ENCODE peak calls at places on chromosomes 6 and 20, in four cellular contexts. H is K562, O is HL-60, Q is GM12878. B is an unnamed sample.

GRCh38 chr6:28841290-28841689 is 82.5 kb downstream of the TRIM27 start:
- DNase-seq in H (no peak), O (no peak), Q (no peak), B (no peak)

GRCh38 chr6:150744522-150745260 is 120.8 kb upstream of the MTHFD1L start:
- DNase-seq in H (no peak), O (no peak), Q (no peak), B (no peak)

GRCh38 chr6:89941031-89941775 is 46.9 kb downstream of the GJA10 start:
- DNase-seq in H (no peak), O (no peak), Q (no peak), B (no peak)

GRCh38 chr6:11710968-11711643 is 67.5 kb downstream of the ADTRP start:
- DNase-seq in H (no peak), O (no peak), Q (no peak), B (no peak)

GRCh38 chr20:11919046-11919445 is 1.4 kb downstream of the BTBD3 start:
- DNase-seq in H (no peak), O (no peak), Q (no peak), B (no peak)

GRCh38 chr6:163179061-163179460 is 235.5 kb upstream of the QKI start:
- DNase-seq in H (no peak), O (no peak), Q (no peak), B (no peak)

GRCh38 chr20:38601216-38602184 is at the start of gene ARHGAP40:
- DNase-seq in H (peak; percentile 62), O (no peak), Q (no peak), B (peak; percentile 53)

GRCh38 chr6:41430875-41431274 is 95.5 kb downstream of the NCR2 start:
- DNase-seq in H (no peak), O (no peak), Q (no peak), B (no peak)

GRCh38 chr6:113855500-113856010 is 1.6 kb upstream of the MARCKS start:
- DNase-seq in H (no peak), O (no peak), Q (no peak), B (no peak)

GRCh38 chr6:114862064-114862463 is 519.2 kb upstream of the HS3ST5 start:
- DNase-seq in H (no peak), O (no peak), Q (no peak), B (no peak)

GRCh38 chr6:31558631-31559500 is 11.5 kb downstream of the NFKBIL1 start:
- DNase-seq in H (peak; percentile 73), O (peak; percentile 99), Q (peak; percentile 87), B (peak; percentile 71)

GRCh38 chr6:108760158-108761050 is 87.8 kb upstream of the ARMC2 start:
- DNase-seq in H (no peak), O (peak; percentile 43), Q (no peak), B (no peak)

GRCh38 chr6:47476794-47477496 is 644 bp upstream of the CD2AP start:
- DNase-seq in H (no peak), O (no peak), Q (no peak), B (no peak)

GRCh38 chr6:147158881-147159280 is 45.3 kb upstream of the STXBP5 start:
- DNase-seq in H (no peak), O (peak; percentile 69), Q (no peak), B (no peak)

GRCh38 chr6:37077459-37078296 is 72.2 kb downstream of the FGD2 start:
- DNase-seq in H (no peak), O (no peak), Q (no peak), B (no peak)

GRCh38 chr20:50304501-50304856 is 113.8 kb downstream of the CEBPB start:
- DNase-seq in H (no peak), O (no peak), Q (no peak), B (no peak)

GRCh38 chr6:170233304-170234205 is 57.3 kb downstream of the DLL1 start:
- DNase-seq in H (no peak), O (no peak), Q (no peak), B (no peak)

GRCh38 chr20:43442310-43442880 is 15.3 kb upstream of the SRSF6 start:
- DNase-seq in H (no peak), O (no peak), Q (no peak), B (no peak)

GRCh38 chr6:151284431-151285060 is 44.8 kb downstream of the AKAP12 start:
- DNase-seq in H (no peak), O (no peak), Q (no peak), B (no peak)

GRCh38 chr6:22826961-22827360 is 257.6 kb downstream of the HDGFL1 start:
- DNase-seq in H (no peak), O (no peak), Q (no peak), B (no peak)

GRCh38 chr6:26372308-26373144 is 7.5 kb downstream of the BTN3A2 start:
- DNase-seq in H (peak; percentile 35), O (no peak), Q (no peak), B (no peak)

GRCh38 chr6:150409576-150410066 is 40.8 kb downstream of the IYD start:
- DNase-seq in H (no peak), O (no peak), Q (no peak), B (no peak)

GRCh38 chr20:36218380-36219064 is 17.8 kb upstream of the AAR2 start:
- DNase-seq in H (no peak), O (no peak), Q (no peak), B (no peak)

GRCh38 chr6:2109796-2110195 is 135.6 kb downstream of the GMDS start:
- DNase-seq in H (no peak), O (no peak), Q (no peak), B (no peak)
- TF ChIP-seq SPI1 in H (no peak), O (no peak), Q (no peak), B (no peak)

GRCh38 chr20:24986436-24987015 is 6.0 kb downstream of the APMAP start:
- DNase-seq in H (no peak), O (no peak), Q (no peak), B (no peak)

GRCh38 chr20:24987873-24988835 is 4.4 kb downstream of the APMAP start:
- DNase-seq in H (no peak), O (no peak), Q (no peak), B (no peak)

GRCh38 chr20:24987244-24987643 is 5.3 kb downstream of the APMAP start:
- DNase-seq in H (no peak), O (peak; percentile 44), Q (no peak), B (no peak)

GRCh38 chr20:24990810-24991252 is 1.7 kb downstream of the APMAP start:
- DNase-seq in H (no peak), O (no peak), Q (no peak), B (no peak)

GRCh38 chr20:24989162-24989561 is 3.4 kb downstream of the APMAP start:
- DNase-seq in H (no peak), O (no peak), Q (no peak), B (no peak)
- TF ChIP-seq SPI1 in H (no peak), O (no peak), Q (no peak), B (no peak)

GRCh38 chr20:20143646-20144045 is 91.3 kb downstream of the CFAP61 start:
- DNase-seq in H (no peak), O (no peak), Q (no peak), B (no peak)
- TF ChIP-seq SPI1 in H (no peak), O (no peak), Q (no peak), B (no peak)

DNA sequence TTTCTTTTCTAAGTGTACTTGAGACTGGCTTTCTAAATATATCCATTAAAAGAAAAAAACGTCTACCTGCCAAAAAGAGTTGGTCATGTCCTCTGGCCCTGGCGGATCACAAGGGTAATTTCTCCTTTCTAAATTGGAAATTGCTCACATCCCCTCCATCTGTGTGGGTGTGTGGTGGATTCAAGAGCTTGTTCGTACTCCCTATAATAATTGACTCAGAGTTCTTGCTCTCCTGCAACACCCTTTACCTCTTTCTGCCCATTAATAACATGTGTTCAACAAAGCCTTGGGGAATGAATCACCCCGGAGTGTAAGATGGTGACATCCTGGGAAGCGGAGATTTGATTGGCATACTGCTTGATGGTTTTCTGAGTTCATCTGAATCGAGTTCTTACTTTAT is 263.8 kb downstream of the ALDH8A1 start:
- DNase-seq in H (no peak), O (no peak), Q (no peak), B (no peak)
- TF ChIP-seq SPI1 in H (no peak), O (no peak), Q (no peak), B (no peak)

GRCh38 chr20:62734881-62735280 is 26.2 kb downstream of the NTSR1 start:
- DNase-seq in H (no peak), O (no peak), Q (no peak), B (no peak)
- TF ChIP-seq SPI1 in H (no peak), O (no peak), Q (no peak), B (no peak)

GRCh38 chr6:99491159-99491558 is 24.1 kb downstream of the USP45 start:
- DNase-seq in H (no peak), O (no peak), Q (no peak), B (no peak)
- TF ChIP-seq SPI1 in H (no peak), O (no peak), Q (no peak), B (no peak)

DNA sequence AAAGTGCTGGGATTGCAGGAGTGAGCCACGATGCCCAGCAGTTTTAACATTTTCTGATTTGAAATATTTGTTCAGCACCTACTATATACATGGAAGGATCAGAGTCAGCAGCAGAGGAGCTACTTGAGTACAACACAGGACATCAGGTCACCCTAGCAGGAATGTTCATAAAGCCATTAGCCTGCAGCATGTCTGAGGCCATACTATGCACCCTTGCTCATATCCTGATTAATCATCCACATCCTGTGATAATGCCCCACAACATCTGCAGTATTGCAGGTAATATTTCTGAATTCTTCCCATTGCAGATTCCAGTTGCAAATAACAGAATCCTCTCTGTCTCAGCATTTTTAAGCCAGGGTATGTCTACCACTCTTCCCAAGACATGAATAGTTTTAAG is 171.0 kb upstream of the PRND start:
- DNase-seq in H (no peak), O (no peak), Q (no peak), B (no peak)
- TF ChIP-seq SPI1 in H (no peak), O (no peak), Q (no peak), B (no peak)

GRCh38 chr6:19492631-19493030 is 344.5 kb upstream of the ID4 start:
- DNase-seq in H (no peak), O (no peak), Q (no peak), B (no peak)
- TF ChIP-seq SPI1 in H (no peak), O (no peak), Q (no peak), B (no peak)

DNA sequence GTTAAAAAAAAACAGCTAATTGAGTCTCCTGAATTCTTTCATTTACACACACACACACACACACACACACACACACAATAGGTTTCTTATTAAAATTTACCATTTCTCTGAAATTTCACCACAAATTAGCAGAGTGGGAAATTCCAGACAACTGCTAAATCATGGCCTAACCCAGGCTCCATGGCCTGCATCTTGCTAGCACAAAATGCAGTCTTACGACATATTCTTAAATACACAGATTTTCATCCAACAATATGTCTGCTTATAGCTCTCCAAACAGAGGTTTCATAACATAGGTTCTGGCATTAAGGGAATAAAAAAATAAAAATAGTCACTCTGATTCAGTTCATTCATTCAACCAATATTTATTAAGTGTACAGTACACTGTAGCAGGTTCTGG is 46.9 kb downstream of the SOD2 start:
- DNase-seq in H (no peak), O (peak; percentile 16), Q (no peak), B (no peak)
- TF ChIP-seq SPI1 in H (no peak), O (no peak), Q (no peak), B (no peak)

B was measured in GM12891.